ENCODE peak calls at places on chromosomes 3 and 15, in four cellular contexts. A is neuronal stem cell, F is IMR-90, P is mesenchymal stem cell. N is an unnamed sample.

GRCh38 chr3:42505849-42506410 is 3.5 kb downstream of the VIPR1 start:
- DNase-seq in A (no peak), F (no peak), P (no peak), N (peak; percentile 15)

GRCh38 chr3:156620260-156620659 is 54.1 kb upstream of the TIPARP start:
- DNase-seq in A (no peak), F (peak; percentile 36), P (no peak), N (no peak)

GRCh38 chr3:105365171-105365535 is 1.6 kb upstream of the ALCAM start:
- DNase-seq in A (no peak), F (no peak), P (no peak), N (no peak)

GRCh38 chr3:51269466-51269865 is 115.6 kb upstream of the MANF start:
- DNase-seq in A (no peak), F (no peak), P (no peak), N (no peak)

GRCh38 chr3:71025010-71025409 is 558.5 kb downstream of the FOXP1 start:
- DNase-seq in A (no peak), F (no peak), P (no peak), N (no peak)

GRCh38 chr3:107142171-107142570 is 235.1 kb upstream of the CCDC54 start:
- DNase-seq in A (no peak), F (no peak), P (no peak), N (no peak)

GRCh38 chr3:8052599-8053185 is 448.9 kb upstream of the LMCD1 start:
- DNase-seq in A (no peak), F (no peak), P (no peak), N (no peak)

GRCh38 chr15:40106203-40107161 is 2.2 kb downstream of the BMF start:
- DNase-seq in A (no peak), F (peak; percentile 49), P (peak; percentile 89), N (peak; percentile 91)

GRCh38 chr3:78887029-78887428 is 880.8 kb downstream of the ROBO1 start:
- DNase-seq in A (no peak), F (peak; percentile 74), P (peak; percentile 50), N (no peak)

GRCh38 chr15:26891448-26891881 is 24.6 kb downstream of the GABRA5 start:
- DNase-seq in A (peak; percentile 82), F (peak; percentile 38), P (peak; percentile 10), N (peak; percentile 82)

GRCh38 chr15:54481819-54482218 is 503.6 kb downstream of the UNC13C start:
- DNase-seq in A (no peak), F (no peak), P (no peak), N (no peak)

GRCh38 chr3:113615976-113616375 is 80.5 kb downstream of the USF3 start:
- DNase-seq in A (no peak), F (no peak), P (no peak), N (no peak)

GRCh38 chr3:49869525-49870126 is at the start of gene CAMKV:
- DNase-seq in A (peak; percentile 39), F (no peak), P (no peak), N (peak; percentile 77)

GRCh38 chr15:101351736-101352135 is 56.7 kb upstream of the SNRPA1 start:
- DNase-seq in A (no peak), F (no peak), P (no peak), N (no peak)

GRCh38 chr3:36443042-36443686 is 62.9 kb downstream of the STAC start:
- DNase-seq in A (no peak), F (no peak), P (no peak), N (no peak)

GRCh38 chr3:180063783-180064182 is 27.0 kb upstream of the PEX5L start:
- DNase-seq in A (no peak), F (no peak), P (no peak), N (no peak)

GRCh38 chr15:90184119-90184785 is 16.9 kb upstream of the SEMA4B start:
- DNase-seq in A (no peak), F (no peak), P (peak; percentile 87), N (peak; percentile 42)

GRCh38 chr3:63562323-63562722 is 90.2 kb upstream of the SNTN start:
- DNase-seq in A (no peak), F (no peak), P (no peak), N (no peak)

GRCh38 chr3:59367150-59367549 is 317.3 kb upstream of the CFAP20DC start:
- DNase-seq in A (no peak), F (peak; percentile 17), P (peak; percentile 11), N (no peak)

GRCh38 chr15:60021589-60022378 is 17.7 kb downstream of the FOXB1 start:
- DNase-seq in A (no peak), F (no peak), P (no peak), N (no peak)

GRCh38 chr15:68585574-68586273 is 6.9 kb downstream of the CORO2B start:
- DNase-seq in A (no peak), F (no peak), P (no peak), N (no peak)

GRCh38 chr3:24470277-24470676 is 24.4 kb downstream of the THRB start:
- DNase-seq in A (no peak), F (no peak), P (no peak), N (no peak)

GRCh38 chr3:171376125-171376947 is 83.9 kb downstream of the TNIK start:
- DNase-seq in A (no peak), F (peak; percentile 65), P (peak; percentile 85), N (no peak)

GRCh38 chr15:38702178-38702912 is 137.7 kb upstream of the RASGRP1 start:
- DNase-seq in A (no peak), F (no peak), P (no peak), N (peak; percentile 35)

GRCh38 chr15:87764461-87765236 is 491.9 kb downstream of the NTRK3 start:
- DNase-seq in A (peak; percentile 59), F (peak; percentile 72), P (peak; percentile 32), N (no peak)

GRCh38 chr15:64640146-64640868 is 135.1 kb downstream of the RBPMS2 start:
- DNase-seq in A (no peak), F (no peak), P (peak; percentile 33), N (no peak)

GRCh38 chr15:77027111-77027696 is 32.3 kb downstream of the PSTPIP1 start:
- DNase-seq in A (no peak), F (no peak), P (no peak), N (no peak)

GRCh38 chr3:38099518-38099917 is 37.4 kb downstream of the ACAA1 start:
- DNase-seq in A (peak; percentile 49), F (no peak), P (no peak), N (peak; percentile 63)

GRCh38 chr3:120506828-120507774 is 56.3 kb upstream of the FSTL1 start:
- DNase-seq in A (peak; percentile 15), F (peak; percentile 60), P (peak; percentile 54), N (no peak)

GRCh38 chr15:62748175-62748574 is 294.4 kb upstream of the TPM1 start:
- DNase-seq in A (no peak), F (no peak), P (no peak), N (no peak)

GRCh38 chr15:62749445-62749844 is 293.1 kb upstream of the TPM1 start:
- DNase-seq in A (no peak), F (peak; percentile 22), P (no peak), N (no peak)

GRCh38 chr15:62750471-62750870 is 292.1 kb upstream of the TPM1 start:
- DNase-seq in A (no peak), F (no peak), P (no peak), N (no peak)

GRCh38 chr15:62745621-62746180 is 296.8 kb upstream of the TPM1 start:
- DNase-seq in A (no peak), F (peak; percentile 18), P (peak; percentile 13), N (no peak)

GRCh38 chr15:62749036-62749435 is 293.5 kb upstream of the TPM1 start:
- DNase-seq in A (no peak), F (no peak), P (no peak), N (no peak)
- H4K91ac ChIP-seq in A (no peak overlapping the region), F (no peak overlapping the region), P (no peak overlapping the region), N (no peak overlapping the region)

DNA sequence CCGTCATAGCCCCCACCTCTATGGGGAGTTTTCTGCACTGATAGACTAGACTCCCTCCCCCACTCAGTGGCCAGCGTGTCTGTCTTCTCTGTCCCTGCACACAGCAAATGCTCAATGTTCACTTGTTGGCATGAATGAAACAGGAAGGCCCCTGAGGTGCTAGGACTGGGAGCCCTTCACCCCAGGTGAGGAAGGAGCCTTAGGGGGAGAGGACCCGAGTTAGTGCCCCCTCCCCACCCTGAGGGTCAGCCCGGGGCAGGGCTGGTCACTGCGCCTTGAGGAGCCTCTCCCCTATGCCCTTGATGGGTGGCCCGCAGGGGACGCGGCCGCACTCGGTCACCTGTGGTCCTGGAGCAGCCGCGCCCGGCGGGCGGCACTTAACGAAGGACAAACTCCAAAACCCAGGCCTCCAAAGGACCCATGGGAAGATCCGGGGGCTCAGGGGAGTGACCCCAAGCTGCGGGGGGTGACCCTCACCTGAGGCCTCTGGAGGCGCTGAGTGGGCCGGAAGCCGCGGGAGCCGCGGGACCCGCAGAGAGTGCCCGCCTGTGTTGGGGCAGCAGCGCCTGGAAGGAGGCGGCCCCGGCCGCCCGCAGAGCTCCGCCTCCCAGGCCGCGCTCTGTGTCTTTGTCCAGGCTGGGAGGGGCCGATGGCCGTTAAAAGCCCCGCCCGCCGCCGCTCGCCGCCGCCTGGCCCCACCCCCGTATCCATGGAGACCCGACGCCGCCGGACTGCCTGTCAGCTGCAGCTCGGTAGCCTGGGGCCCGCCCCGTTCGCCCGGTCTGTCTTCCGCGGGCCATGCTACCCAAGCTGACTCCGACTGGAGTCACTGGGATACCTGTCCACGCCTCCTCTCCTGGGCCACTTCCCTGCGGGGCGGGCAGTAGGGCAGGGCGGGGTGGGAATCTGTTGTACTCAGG is 15.4 kb upstream of the FANCD2 start:
- DNase-seq in A (peak; percentile 89), F (peak; percentile 81), P (peak; percentile 93), N (peak; percentile 98)
- H3K27ac ChIP-seq in A (no peak overlapping the region), F (peak overlapping the region; percentile 25), P (no peak overlapping the region), N (no peak overlapping the region)

GRCh38 chr3:197508924-197509775 is 46.6 kb downstream of the BDH1 start:
- DNase-seq in A (no peak), F (no peak), P (no peak), N (no peak)
- H4K91ac ChIP-seq in A (peak overlapping the region; percentile 34), F (no peak overlapping the region), P (no peak overlapping the region), N (no peak overlapping the region)

GRCh38 chr3:55485208-55485791 is 1.8 kb downstream of the WNT5A start:
- DNase-seq in A (peak; percentile 82), F (peak; percentile 88), P (peak; percentile 92), N (peak; percentile 88)
- H3K27ac ChIP-seq in A (no peak overlapping the region), F (peak overlapping the region; percentile 98), P (peak overlapping the region; percentile 94), N (no peak overlapping the region)

N was measured in H9.